ENCODE peak calls at places on chromosomes 4 and X, in nine cellular contexts. G is nucleus accumbens; L is activated T-cell treated with anti-CD3 and anti-CD28 coated beads for 4 hours; P is left cardiac atrium; U is stimulated activated CD4-positive, alpha-beta T cell treated with anti-CD3 and anti-CD28 coated beads, TNF-alpha, amount 100 ng/mL, for 1 hour; H is tibial nerve; D is breast epithelium; O is uterus; Z is IMR-90. N is an unnamed sample.

GRCh38 chr4:40731792-40732245 is 17.9 kb upstream of the NSUN7 start:
- DNase-seq in G (no peak), H (peak), D (no peak), U (no peak), P (peak), L (no peak), Z (no peak), O (no peak), N (peak)

GRCh38 chr4:184417802-184418511 is 56.4 kb downstream of the IRF2 start:
- DNase-seq in D (no peak), O (no peak), P (no peak), U (no peak), H (no peak), L (no peak), Z (peak), G (no peak), N (no peak)

GRCh38 chr4:159547645-159548308 is 444.9 kb downstream of the RAPGEF2 start:
- DNase-seq in O (no peak), U (no peak), P (no peak), G (no peak), L (no peak), D (no peak), H (no peak), Z (no peak), N (no peak)

GRCh38 chr4:38563703-38564490 is 100.1 kb upstream of the KLF3 start:
- DNase-seq in G (peak), P (no peak), U (no peak), H (no peak), L (no peak), Z (peak), D (no peak), O (no peak), N (no peak)

GRCh38 chr4:683982-684571 is 4.9 kb downstream of the SLC49A3 start:
- DNase-seq in Z (peak), H (peak), D (no peak), O (no peak), L (no peak), U (no peak), G (peak), P (peak), N (peak)

GRCh38 chr4:110533940-110534339 is 58.0 kb downstream of the ENPEP start:
- DNase-seq in H (no peak), Z (peak), U (no peak), P (no peak), L (no peak), G (no peak), O (no peak), D (no peak), N (no peak)

GRCh38 chrX:116694046-116694445 is 231.3 kb upstream of the CT83 start:
- DNase-seq in U (no peak), G (no peak), D (no peak), Z (no peak), O (no peak), L (no peak), P (no peak), H (no peak), N (peak)

GRCh38 chr4:142567620-142568451 is 278.3 kb downstream of the INPP4B start:
- DNase-seq in P (no peak), L (no peak), H (no peak), U (no peak), D (no peak), O (no peak), G (no peak), Z (peak), N (no peak)

GRCh38 chrX:112827292-112827903 is 13.2 kb downstream of the AMOT start:
- DNase-seq in L (no peak), P (no peak), U (no peak), D (no peak), O (no peak), H (no peak), G (no peak), Z (no peak), N (no peak)

GRCh38 chr4:153249199-153250154 is 45.2 kb downstream of the TRIM2 start:
- DNase-seq in O (peak), L (peak), H (peak), U (peak), P (peak), G (peak), D (peak), Z (peak), N (peak)

GRCh38 chrX:103400931-103401330 is 24.6 kb downstream of the BEX3 start:
- DNase-seq in D (no peak), P (no peak), H (no peak), U (no peak), Z (no peak), O (no peak), L (no peak), G (no peak), N (no peak)

GRCh38 chr4:164959896-164960295 is 17.6 kb downstream of the TRIM61 start:
- DNase-seq in P (no peak), Z (peak), O (no peak), D (no peak), G (no peak), U (no peak), L (no peak), H (no peak), N (no peak)

GRCh38 chrX:140141444-140142029 is 176.2 kb upstream of the CXorf66 start:
- DNase-seq in P (no peak), H (peak), L (peak), O (no peak), G (peak), Z (peak), D (no peak), U (no peak), N (peak)

GRCh38 chr4:156909010-156909409 is 62.6 kb downstream of the PDGFC start:
- DNase-seq in O (no peak), H (no peak), G (no peak), L (no peak), Z (no peak), U (no peak), D (no peak), P (no peak), N (no peak)

GRCh38 chr4:77002321-77002720 is 52.8 kb downstream of the SEPTIN11 start:
- DNase-seq in D (no peak), L (no peak), U (no peak), G (no peak), Z (peak), P (no peak), H (no peak), O (no peak), N (no peak)

GRCh38 chr4:163279713-163280112 is 52.7 kb downstream of the NPY1R start:
- DNase-seq in P (no peak), O (no peak), H (no peak), L (no peak), U (no peak), G (no peak), D (no peak), Z (no peak), N (no peak)

GRCh38 chr4:138310991-138311390 is 68.8 kb upstream of the SLC7A11 start:
- DNase-seq in L (no peak), P (no peak), O (no peak), U (no peak), Z (peak), H (no peak), D (no peak), G (no peak), N (no peak)

GRCh38 chr4:110139815-110140214 is 58.6 kb downstream of the ELOVL6 start:
- DNase-seq in P (no peak), L (no peak), Z (no peak), G (no peak), U (no peak), O (no peak), H (no peak), D (no peak), N (no peak)

GRCh38 chrX:39896951-39897740 is 200.6 kb downstream of the BCOR start:
- DNase-seq in U (no peak), P (peak), H (no peak), D (peak), G (no peak), Z (peak), O (peak), L (no peak), N (peak)

GRCh38 chrX:43456056-43456455 is 200.0 kb upstream of the MAOA start:
- DNase-seq in P (no peak), O (no peak), D (no peak), U (no peak), L (no peak), Z (no peak), H (no peak), G (no peak), N (no peak)

GRCh38 chr4:27930291-27930690 is 1069.7 kb downstream of the STIM2 start:
- DNase-seq in P (no peak), L (no peak), U (no peak), H (no peak), G (no peak), D (no peak), O (no peak), Z (no peak), N (no peak)

GRCh38 chrX:35040871-35041270 is 98.3 kb downstream of the FAM47B start:
- DNase-seq in Z (peak), O (no peak), U (no peak), P (no peak), L (no peak), G (no peak), D (no peak), H (no peak), N (no peak)

GRCh38 chrX:9312922-9313867 is 151.7 kb upstream of the TBL1X start:
- DNase-seq in L (peak), D (no peak), U (peak), G (no peak), Z (no peak), H (peak), P (peak), O (no peak), N (peak)

GRCh38 chr4:73891739-73892405 is 22.7 kb downstream of the CXCL1 start:
- DNase-seq in D (no peak), Z (peak), P (no peak), H (no peak), O (no peak), U (no peak), L (no peak), G (no peak), N (no peak)

GRCh38 chr4:56575820-56576429 is 70.3 kb downstream of the ARL9 start:
- DNase-seq in O (no peak), Z (peak), D (no peak), P (no peak), G (no peak), L (no peak), U (no peak), H (no peak), N (no peak)

GRCh38 chr4:165476214-165477098 is 97.6 kb downstream of the CPE start:
- DNase-seq in D (no peak), O (no peak), Z (peak), G (no peak), L (no peak), U (no peak), H (no peak), P (no peak), N (no peak)

GRCh38 chrX:23503835-23504539 is 163.3 kb upstream of the PRDX4 start:
- DNase-seq in H (peak), O (no peak), U (no peak), G (no peak), Z (peak), L (no peak), P (peak), D (peak), N (peak)

GRCh38 chr4:167233523-167234387 is 539 bp downstream of the SPOCK3 start:
- DNase-seq in D (no peak), L (no peak), P (no peak), O (no peak), H (no peak), Z (no peak), G (peak), U (no peak), N (no peak)

GRCh38 chr4:149790172-149790907 is 25.3 kb downstream of the IQCM start:
- DNase-seq in L (no peak), G (no peak), H (no peak), D (no peak), Z (no peak), O (no peak), P (no peak), U (no peak), N (no peak)